ENCODE peak calls at places on chromosomes 13 and 19, in four cellular contexts. H, V, B and T are unnamed samples.

GRCh38 chr19:30029721-30030510 is 87.9 kb downstream of the URI1 start:
- DNase-seq in H (no peak), V (peak; percentile 39), B (peak; percentile 90), T (peak; percentile 56)

GRCh38 chr13:46864941-46865340 is 31.9 kb downstream of the HTR2A start:
- DNase-seq in H (no peak), V (peak; percentile 2), B (no peak), T (no peak)

GRCh38 chr19:45667620-45668341 is at the start of gene GIPR:
- DNase-seq in H (peak; percentile 88), V (no peak), B (no peak), T (peak; percentile 38)

GRCh38 chr19:11337080-11337479 is 2.4 kb downstream of the RAB3D start:
- DNase-seq in H (no peak), V (no peak), B (no peak), T (no peak)

GRCh38 chr13:40442826-40443225 is 223.6 kb downstream of the FOXO1 start:
- DNase-seq in H (no peak), V (no peak), B (no peak), T (no peak)

GRCh38 chr13:51479199-51479523 is 26.3 kb upstream of the INTS6 start:
- DNase-seq in H (no peak), V (peak; percentile 13), B (no peak), T (peak; percentile 71)

GRCh38 chr19:30064021-30064699 is 122.1 kb downstream of the URI1 start:
- DNase-seq in H (no peak), V (no peak), B (no peak), T (no peak)

GRCh38 chr13:30526612-30527217 is 61.0 kb upstream of the HMGB1 start:
- DNase-seq in H (no peak), V (no peak), B (no peak), T (peak; percentile 25)

GRCh38 chr13:95745752-95746151 is 68.8 kb downstream of the DNAJC3 start:
- DNase-seq in H (no peak), V (no peak), B (no peak), T (no peak)

GRCh38 chr13:109869312-109870237 is 83.2 kb upstream of the IRS2 start:
- DNase-seq in H (no peak), V (peak; percentile 7), B (no peak), T (peak; percentile 44)
- TF ChIP-seq FOS in H (no peak), V (no peak), B (no peak), T (no peak)

GRCh38 chr19:1143828-1144399 is 30.2 kb downstream of the SBNO2 start:
- DNase-seq in H (no peak), V (no peak), B (no peak), T (no peak)

GRCh38 chr19:1144741-1145140 is 29.3 kb downstream of the SBNO2 start:
- DNase-seq in H (no peak), V (no peak), B (no peak), T (no peak)

GRCh38 chr19:1140673-1141072 is 33.4 kb downstream of the SBNO2 start:
- DNase-seq in H (no peak), V (no peak), B (no peak), T (no peak)

GRCh38 chr19:1140272-1140671 is 33.8 kb downstream of the SBNO2 start:
- DNase-seq in H (no peak), V (no peak), B (no peak), T (no peak)

GRCh38 chr19:1141944-1142343 is 32.1 kb downstream of the SBNO2 start:
- DNase-seq in H (no peak), V (no peak), B (no peak), T (no peak)
- TF ChIP-seq POLR2A in H (no peak), V (no peak), B (no peak), T (no peak)

GRCh38 chr13:109647699-109648098 is 138.7 kb downstream of the IRS2 start:
- DNase-seq in H (no peak), V (no peak), B (no peak), T (no peak)
- TF ChIP-seq FOS in H (no peak), V (no peak), B (no peak), T (no peak)

DNA sequence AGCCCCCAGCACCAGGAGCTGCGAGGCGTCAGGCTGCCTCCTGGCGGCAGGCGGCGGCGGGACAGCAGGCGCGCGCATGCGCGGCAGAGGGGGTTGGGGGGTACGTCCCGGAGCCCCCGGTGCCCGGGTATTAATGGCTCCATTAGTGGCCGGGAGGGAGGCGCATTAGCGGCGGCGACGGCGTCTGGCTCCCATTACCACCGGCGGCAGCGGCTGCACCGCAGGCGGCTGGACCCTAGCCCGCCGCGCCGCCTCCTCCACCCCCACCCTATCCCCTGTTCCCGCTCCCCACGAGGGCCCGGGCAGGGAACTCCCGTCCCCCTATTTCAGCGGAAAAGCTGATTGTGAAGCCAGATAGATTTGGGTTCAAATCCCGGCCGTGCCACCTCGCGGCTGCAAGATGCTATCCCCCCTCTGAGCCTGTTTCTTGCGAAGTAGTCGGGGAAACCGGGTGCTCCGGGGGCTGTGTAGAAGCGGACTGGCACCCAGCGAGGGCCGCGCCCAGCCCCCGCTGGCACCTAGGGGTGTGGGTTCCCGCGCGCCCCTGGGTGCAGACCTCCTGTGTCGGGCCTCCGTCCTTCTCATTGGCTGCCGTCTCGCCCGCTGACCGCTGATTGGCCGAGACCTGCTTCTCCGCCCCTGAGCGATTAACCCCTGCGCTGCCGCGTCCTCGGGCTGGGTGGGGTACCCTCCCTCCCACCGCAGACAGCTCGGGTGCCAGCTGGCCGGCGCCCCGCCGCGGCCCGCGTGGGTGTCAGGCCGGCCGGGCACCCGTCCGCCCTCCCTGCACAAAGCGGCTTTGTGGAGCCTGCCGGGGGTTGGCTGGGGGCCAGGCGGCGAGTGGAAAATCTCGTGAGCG is 11.1 kb downstream of the CIC start:
- DNase-seq in H (peak; percentile 94), V (peak; percentile 84), B (peak; percentile 74), T (peak; percentile 83)
- TF ChIP-seq POLR2A in H (peak; percentile 70), V (peak; percentile 69), B (peak; percentile 65), T (no peak)

DNA sequence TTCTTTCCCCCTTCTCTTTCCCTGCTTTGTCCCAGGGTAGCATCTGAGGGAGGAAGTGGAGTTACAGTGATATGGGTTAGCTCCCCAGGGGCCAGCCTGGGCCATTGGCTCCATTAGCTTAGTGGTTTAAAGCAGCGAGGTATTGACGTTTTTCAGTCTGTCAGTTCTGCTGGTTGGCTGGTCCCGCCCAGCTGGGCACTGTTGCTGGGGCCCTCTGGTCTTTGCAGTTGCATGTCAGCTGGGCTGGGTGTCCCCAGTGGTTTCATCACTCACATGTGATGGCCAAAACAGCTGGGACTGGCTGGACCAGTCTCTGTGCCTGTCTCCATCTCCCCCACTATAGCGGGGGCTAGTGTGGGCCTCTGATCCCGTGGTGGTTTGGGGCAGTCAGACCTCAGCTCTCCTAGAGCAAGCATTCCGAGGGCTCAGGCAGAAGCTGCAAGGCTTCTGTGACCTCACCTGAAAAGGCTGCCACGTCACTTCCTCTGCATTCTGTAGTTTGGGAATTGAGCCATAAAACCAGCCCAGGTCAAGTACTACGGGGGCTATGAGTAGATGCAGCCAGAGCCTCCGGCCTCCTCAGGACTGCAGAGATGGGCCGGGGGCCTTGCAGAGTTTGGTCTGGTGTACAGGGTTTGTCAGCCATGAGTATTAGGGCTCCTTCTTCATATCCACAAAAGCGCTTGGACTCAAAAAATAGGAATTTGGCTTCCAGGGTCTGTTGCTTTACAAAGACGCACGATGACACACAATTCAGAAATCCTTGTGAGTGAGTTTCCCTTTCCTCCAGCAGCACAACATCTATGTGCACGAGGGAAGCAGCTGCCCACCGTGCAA is 30.0 kb downstream of the TSSK6 start:
- DNase-seq in H (no peak), V (no peak), B (no peak), T (peak; percentile 68)
- TF ChIP-seq FOS in H (no peak), V (no peak), B (no peak), T (no peak)

GRCh38 chr19:50511069-50511822 is at the start of gene JOSD2:
- DNase-seq in H (peak; percentile 97), V (peak; percentile 99), B (peak; percentile 94), T (peak; percentile 99)
- TF ChIP-seq POLR2A in H (peak; percentile 75), V (peak; percentile 56), B (peak; percentile 76), T (peak; percentile 55)

GRCh38 chr19:12997225-12997966 is 2.1 kb downstream of the NFIX start:
- DNase-seq in H (no peak), V (no peak), B (no peak), T (no peak)

GRCh38 chr19:12994701-12995595 is at the start of gene NFIX:
- DNase-seq in H (peak; percentile 84), V (peak; percentile 32), B (no peak), T (peak; percentile 39)

GRCh38 chr19:12993562-12993961 is 1.7 kb upstream of the NFIX start:
- DNase-seq in H (no peak), V (no peak), B (no peak), T (no peak)

GRCh38 chr19:12996542-12997094 is 1.3 kb downstream of the NFIX start:
- DNase-seq in H (peak; percentile 67), V (peak; percentile 23), B (no peak), T (peak; percentile 22)

GRCh38 chr19:12995596-12996541 is 594 bp downstream of the NFIX start:
- DNase-seq in H (peak; percentile 92), V (peak; percentile 31), B (no peak), T (peak; percentile 30)
- TF ChIP-seq FOS in H (no peak), V (no peak), B (no peak), T (no peak)